ENCODE peak calls at places on chromosomes 4 and X, in six cellular contexts. One of them, this sample, is unnamed.

GRCh38 chr4:118270492-118270891 is 82.3 kb downstream of the PRSS12 start:
- DNase-seq in coronary artery: no peak
- DNase-seq in fibroblast of lung: peak
- DNase-seq in foreskin fibroblast: peak
- DNase-seq in Peyer's patch: no peak
- DNase-seq in AG10803: peak
- DNase-seq in this sample: peak

GRCh38 chrX:65203545-65203944 is 227.3 kb upstream of the ZC4H2 start:
- DNase-seq in coronary artery: no peak
- DNase-seq in fibroblast of lung: no peak
- DNase-seq in foreskin fibroblast: no peak
- DNase-seq in Peyer's patch: no peak
- DNase-seq in AG10803: no peak
- DNase-seq in this sample: no peak

GRCh38 chrX:43654431-43655150 is 1.5 kb upstream of the MAOA start:
- DNase-seq in coronary artery: peak
- DNase-seq in fibroblast of lung: peak
- DNase-seq in foreskin fibroblast: peak
- DNase-seq in Peyer's patch: peak
- DNase-seq in AG10803: peak
- DNase-seq in this sample: peak

GRCh38 chrX:19776753-19777152 is 110.6 kb downstream of the SH3KBP1 start:
- DNase-seq in coronary artery: no peak
- DNase-seq in fibroblast of lung: no peak
- DNase-seq in foreskin fibroblast: no peak
- DNase-seq in Peyer's patch: peak
- DNase-seq in AG10803: no peak
- DNase-seq in this sample: no peak

GRCh38 chr4:85787133-85787532 is 312.2 kb downstream of the ARHGAP24 start:
- DNase-seq in coronary artery: no peak
- DNase-seq in fibroblast of lung: peak
- DNase-seq in foreskin fibroblast: peak
- DNase-seq in Peyer's patch: no peak
- DNase-seq in AG10803: peak
- DNase-seq in this sample: peak

GRCh38 chrX:38930474-38930873 is 129.2 kb downstream of the MID1IP1 start:
- DNase-seq in coronary artery: no peak
- DNase-seq in fibroblast of lung: no peak
- DNase-seq in foreskin fibroblast: no peak
- DNase-seq in Peyer's patch: no peak
- DNase-seq in AG10803: no peak
- DNase-seq in this sample: no peak

GRCh38 chrX:153628129-153628528 is 18.9 kb upstream of the DUSP9 start:
- DNase-seq in coronary artery: no peak
- DNase-seq in fibroblast of lung: no peak
- DNase-seq in foreskin fibroblast: no peak
- DNase-seq in Peyer's patch: no peak
- DNase-seq in AG10803: no peak
- DNase-seq in this sample: no peak

GRCh38 chr4:156255205-156255604 is 301.5 kb upstream of the CTSO start:
- DNase-seq in coronary artery: no peak
- DNase-seq in fibroblast of lung: no peak
- DNase-seq in foreskin fibroblast: no peak
- DNase-seq in Peyer's patch: no peak
- DNase-seq in AG10803: no peak
- DNase-seq in this sample: no peak

GRCh38 chr4:37837446-37837845 is 11.0 kb downstream of the PGM2 start:
- DNase-seq in coronary artery: no peak
- DNase-seq in fibroblast of lung: peak
- DNase-seq in foreskin fibroblast: peak
- DNase-seq in Peyer's patch: no peak
- DNase-seq in AG10803: peak
- DNase-seq in this sample: peak

GRCh38 chrX:123665197-123665596 is 67.7 kb downstream of the THOC2 start:
- DNase-seq in coronary artery: no peak
- DNase-seq in fibroblast of lung: peak
- DNase-seq in foreskin fibroblast: peak
- DNase-seq in Peyer's patch: no peak
- DNase-seq in AG10803: no peak
- DNase-seq in this sample: no peak

GRCh38 chrX:12210921-12211320 is 72.6 kb downstream of the FRMPD4 start:
- DNase-seq in coronary artery: no peak
- DNase-seq in fibroblast of lung: peak
- DNase-seq in foreskin fibroblast: peak
- DNase-seq in Peyer's patch: no peak
- DNase-seq in AG10803: peak
- DNase-seq in this sample: peak

GRCh38 chr4:101418055-101418454 is 70.7 kb upstream of the PPP3CA start:
- DNase-seq in coronary artery: no peak
- DNase-seq in fibroblast of lung: peak
- DNase-seq in foreskin fibroblast: no peak
- DNase-seq in Peyer's patch: peak
- DNase-seq in AG10803: peak
- DNase-seq in this sample: no peak

GRCh38 chr4:185782523-185782922 is 29.5 kb downstream of the SORBS2 start:
- DNase-seq in coronary artery: no peak
- DNase-seq in fibroblast of lung: peak
- DNase-seq in foreskin fibroblast: peak
- DNase-seq in Peyer's patch: no peak
- DNase-seq in AG10803: no peak
- DNase-seq in this sample: peak

GRCh38 chrX:1205681-1206611 is 6.5 kb downstream of the CRLF2 start:
- DNase-seq in coronary artery: no peak
- DNase-seq in fibroblast of lung: peak
- DNase-seq in foreskin fibroblast: peak
- DNase-seq in Peyer's patch: peak
- DNase-seq in AG10803: peak
- DNase-seq in this sample: peak

GRCh38 chr4:48484494-48485168 is 1.5 kb downstream of the SLC10A4 start:
- DNase-seq in coronary artery: no peak
- DNase-seq in fibroblast of lung: no peak
- DNase-seq in foreskin fibroblast: no peak
- DNase-seq in Peyer's patch: no peak
- DNase-seq in AG10803: no peak
- DNase-seq in this sample: no peak

GRCh38 chr4:121728798-121729226 is 32.0 kb upstream of the ANXA5 start:
- DNase-seq in coronary artery: no peak
- DNase-seq in fibroblast of lung: peak
- DNase-seq in foreskin fibroblast: peak
- DNase-seq in Peyer's patch: no peak
- DNase-seq in AG10803: peak
- DNase-seq in this sample: peak

GRCh38 chrX:69457756-69458155 is 46.4 kb upstream of the NALF2 start:
- DNase-seq in coronary artery: no peak
- DNase-seq in fibroblast of lung: no peak
- DNase-seq in foreskin fibroblast: no peak
- DNase-seq in Peyer's patch: no peak
- DNase-seq in AG10803: no peak
- DNase-seq in this sample: no peak

GRCh38 chr4:55931833-55932232 is 16.9 kb upstream of the CEP135 start:
- DNase-seq in coronary artery: no peak
- DNase-seq in fibroblast of lung: peak
- DNase-seq in foreskin fibroblast: peak
- DNase-seq in Peyer's patch: no peak
- DNase-seq in AG10803: peak
- DNase-seq in this sample: peak

GRCh38 chrX:130086414-130087207 is 23.7 kb downstream of the ELF4 start:
- DNase-seq in coronary artery: no peak
- DNase-seq in fibroblast of lung: no peak
- DNase-seq in foreskin fibroblast: no peak
- DNase-seq in Peyer's patch: peak
- DNase-seq in AG10803: no peak
- DNase-seq in this sample: no peak

GRCh38 chr4:153488719-153489384 is 22.7 kb downstream of the TMEM131L start:
- DNase-seq in coronary artery: no peak
- DNase-seq in fibroblast of lung: peak
- DNase-seq in foreskin fibroblast: no peak
- DNase-seq in Peyer's patch: peak
- DNase-seq in AG10803: no peak
- DNase-seq in this sample: peak

GRCh38 chr4:153489856-153490558 is 23.8 kb downstream of the TMEM131L start:
- DNase-seq in coronary artery: no peak
- DNase-seq in fibroblast of lung: peak
- DNase-seq in foreskin fibroblast: peak
- DNase-seq in Peyer's patch: no peak
- DNase-seq in AG10803: no peak
- DNase-seq in this sample: peak

GRCh38 chr4:153485860-153486259 is 19.7 kb downstream of the TMEM131L start:
- DNase-seq in coronary artery: no peak
- DNase-seq in fibroblast of lung: no peak
- DNase-seq in foreskin fibroblast: no peak
- DNase-seq in Peyer's patch: no peak
- DNase-seq in AG10803: no peak
- DNase-seq in this sample: no peak

GRCh38 chr4:153486281-153487151 is 20.4 kb downstream of the TMEM131L start:
- DNase-seq in coronary artery: no peak
- DNase-seq in fibroblast of lung: peak
- DNase-seq in foreskin fibroblast: peak
- DNase-seq in Peyer's patch: no peak
- DNase-seq in AG10803: peak
- DNase-seq in this sample: peak

DNA sequence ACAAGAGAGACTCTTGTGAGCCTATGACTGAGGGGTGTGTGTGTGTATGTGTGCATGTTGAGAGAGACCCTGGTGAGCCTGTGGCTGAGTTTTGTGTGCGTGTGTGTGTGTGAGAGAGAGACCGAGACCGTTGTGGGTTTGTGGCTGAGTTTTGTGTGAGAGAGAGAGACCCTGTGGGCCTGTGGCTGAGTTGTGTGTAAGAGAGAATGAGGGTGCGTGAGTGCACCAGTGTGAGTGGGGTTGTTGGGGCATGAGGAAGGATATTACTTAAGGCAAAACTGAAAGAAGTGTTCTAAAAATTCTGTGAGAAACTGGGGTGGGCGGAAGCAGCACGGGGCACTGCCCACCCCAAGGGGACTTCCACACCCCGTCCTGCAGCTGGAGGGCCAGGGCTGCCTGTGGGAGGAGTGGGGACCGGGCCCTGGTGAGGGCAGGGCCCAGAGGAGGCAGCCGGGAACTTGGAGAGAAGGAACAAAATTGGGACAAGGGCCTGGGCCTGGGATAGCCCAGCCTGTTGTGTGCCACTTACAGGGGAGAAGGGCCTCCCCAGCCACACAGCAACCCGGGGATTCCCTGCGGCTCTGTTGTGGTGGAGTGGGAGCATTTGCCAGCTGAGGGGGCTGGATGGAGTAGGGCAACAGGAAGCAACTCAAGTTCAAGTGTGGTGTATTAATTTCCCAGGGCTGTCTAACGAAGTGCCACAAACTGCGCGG is 22.0 kb downstream of the TMEM131L start:
- DNase-seq in coronary artery: no peak
- DNase-seq in fibroblast of lung: peak
- DNase-seq in foreskin fibroblast: no peak
- DNase-seq in Peyer's patch: no peak
- DNase-seq in AG10803: no peak
- DNase-seq in this sample: no peak
- TF ChIP-seq CTCF in coronary artery: no peak
- TF ChIP-seq CTCF in fibroblast of lung: no peak
- TF ChIP-seq CTCF in foreskin fibroblast: no peak
- TF ChIP-seq CTCF in Peyer's patch: no peak
- TF ChIP-seq CTCF in AG10803: no peak
- TF ChIP-seq CTCF in this sample: no peak

GRCh38 chrX:41909068-41909467 is 14.3 kb downstream of the CASK start:
- DNase-seq in coronary artery: no peak
- DNase-seq in fibroblast of lung: no peak
- DNase-seq in foreskin fibroblast: no peak
- DNase-seq in Peyer's patch: peak
- DNase-seq in AG10803: no peak
- DNase-seq in this sample: no peak

GRCh38 chrX:41903544-41903943 is 19.8 kb downstream of the CASK start:
- DNase-seq in coronary artery: no peak
- DNase-seq in fibroblast of lung: no peak
- DNase-seq in foreskin fibroblast: no peak
- DNase-seq in Peyer's patch: no peak
- DNase-seq in AG10803: no peak
- DNase-seq in this sample: no peak

GRCh38 chrX:41906515-41907165 is 16.7 kb downstream of the CASK start:
- DNase-seq in coronary artery: no peak
- DNase-seq in fibroblast of lung: peak
- DNase-seq in foreskin fibroblast: no peak
- DNase-seq in Peyer's patch: no peak
- DNase-seq in AG10803: peak
- DNase-seq in this sample: peak
- H3K4me3 ChIP-seq in coronary artery: no peak
- H3K4me3 ChIP-seq in fibroblast of lung: no peak
- H3K4me3 ChIP-seq in foreskin fibroblast: no peak
- H3K4me3 ChIP-seq in Peyer's patch: no peak
- H3K4me3 ChIP-seq in AG10803: no peak
- H3K4me3 ChIP-seq in this sample: no peak

GRCh38 chr4:5144384-5144783 is 93.1 kb downstream of the STK32B start:
- DNase-seq in coronary artery: no peak
- DNase-seq in fibroblast of lung: no peak
- DNase-seq in foreskin fibroblast: no peak
- DNase-seq in Peyer's patch: no peak
- DNase-seq in AG10803: no peak
- DNase-seq in this sample: no peak

GRCh38 chr4:5143306-5143861 is 92.1 kb downstream of the STK32B start:
- DNase-seq in coronary artery: no peak
- DNase-seq in fibroblast of lung: no peak
- DNase-seq in foreskin fibroblast: no peak
- DNase-seq in Peyer's patch: no peak
- DNase-seq in AG10803: no peak
- DNase-seq in this sample: no peak

GRCh38 chr4:5143940-5144339 is 92.7 kb downstream of the STK32B start:
- DNase-seq in coronary artery: no peak
- DNase-seq in fibroblast of lung: no peak
- DNase-seq in foreskin fibroblast: no peak
- DNase-seq in Peyer's patch: no peak
- DNase-seq in AG10803: peak
- DNase-seq in this sample: no peak

GRCh38 chr4:5141802-5142201 is 90.5 kb downstream of the STK32B start:
- DNase-seq in coronary artery: no peak
- DNase-seq in fibroblast of lung: no peak
- DNase-seq in foreskin fibroblast: no peak
- DNase-seq in Peyer's patch: no peak
- DNase-seq in AG10803: no peak
- DNase-seq in this sample: no peak

DNA sequence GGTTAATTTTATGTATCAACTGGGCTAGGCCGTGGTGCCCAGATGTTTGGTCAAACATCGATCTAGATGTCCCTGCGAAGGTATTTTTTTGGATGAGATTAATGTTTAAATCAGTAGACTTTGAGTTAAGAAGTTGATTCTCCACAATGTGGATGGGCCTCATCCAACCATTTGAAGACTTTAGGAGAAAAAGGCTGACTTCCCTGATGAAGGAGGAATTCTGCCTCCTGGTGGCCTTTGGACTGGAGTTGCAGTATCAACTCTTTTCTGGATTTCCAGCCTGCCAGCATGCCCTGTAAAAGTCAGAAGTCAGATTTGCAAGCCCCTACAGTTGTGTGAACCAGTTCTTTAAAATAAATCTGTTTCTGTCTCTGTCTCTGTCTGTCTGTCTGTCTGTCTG is 91.4 kb downstream of the STK32B start:
- DNase-seq in coronary artery: no peak
- DNase-seq in fibroblast of lung: peak
- DNase-seq in foreskin fibroblast: peak
- DNase-seq in Peyer's patch: peak
- DNase-seq in AG10803: peak
- DNase-seq in this sample: peak
- TF ChIP-seq CTCF in coronary artery: no peak
- TF ChIP-seq CTCF in fibroblast of lung: peak
- TF ChIP-seq CTCF in foreskin fibroblast: peak
- TF ChIP-seq CTCF in Peyer's patch: peak
- TF ChIP-seq CTCF in AG10803: peak
- TF ChIP-seq CTCF in this sample: peak

GRCh38 chr4:173518419-173519102 is 11.5 kb downstream of the HAND2 start:
- DNase-seq in coronary artery: no peak
- DNase-seq in fibroblast of lung: no peak
- DNase-seq in foreskin fibroblast: no peak
- DNase-seq in Peyer's patch: no peak
- DNase-seq in AG10803: peak
- DNase-seq in this sample: peak
- H3K4me3 ChIP-seq in coronary artery: peak
- H3K4me3 ChIP-seq in fibroblast of lung: no peak
- H3K4me3 ChIP-seq in foreskin fibroblast: no peak
- H3K4me3 ChIP-seq in Peyer's patch: no peak
- H3K4me3 ChIP-seq in AG10803: no peak
- H3K4me3 ChIP-seq in this sample: peak

This sample was measured in fibroblast of pulmonary artery.